ENCODE peak calls at places on chromosomes 3 and 15, in eight cellular contexts. K is LHCN-M2, S is NCI-H510A, R is neuronal stem cell, Z is AML-193, B is NCI-H460, M is SW 1271, X is skeletal muscle cell. J is an unnamed sample.

GRCh38 chr3:57929988-57930387 is 78.2 kb upstream of the FLNB start:
- DNase-seq in Z (no peak), M (no peak), B (no peak), X (no peak), S (no peak), R (no peak), K (no peak), J (no peak)

GRCh38 chr15:85607842-85608241 is 186.9 kb downstream of the KLHL25 start:
- DNase-seq in B (peak), X (no peak), Z (no peak), S (no peak), R (no peak), K (peak), M (peak), J (peak)

GRCh38 chr3:37456270-37456708 is 281.9 kb upstream of the LRRFIP2 start:
- DNase-seq in Z (no peak), X (no peak), B (peak), K (peak), M (no peak), S (no peak), R (no peak), J (no peak)

GRCh38 chr3:142285057-142285666 is 59.8 kb upstream of the GK5 start:
- DNase-seq in X (no peak), S (no peak), R (no peak), M (no peak), K (no peak), B (no peak), Z (no peak), J (no peak)

GRCh38 chr3:148532326-148532725 is 165.4 kb upstream of the AGTR1 start:
- DNase-seq in Z (no peak), X (no peak), S (no peak), K (peak), R (no peak), M (no peak), B (no peak), J (no peak)

GRCh38 chr3:127760361-127760760 is 62.0 kb downstream of the MGLL start:
- DNase-seq in X (no peak), M (no peak), R (no peak), Z (no peak), B (no peak), S (no peak), K (no peak), J (no peak)

GRCh38 chr3:120111898-120112297 is 17.7 kb upstream of the GSK3B start:
- DNase-seq in R (no peak), Z (no peak), S (no peak), B (no peak), K (no peak), X (no peak), M (no peak), J (no peak)

GRCh38 chr3:15050405-15051092 is 14.6 kb downstream of the MRPS25 start:
- DNase-seq in B (no peak), S (no peak), R (no peak), Z (no peak), X (no peak), M (no peak), K (no peak), J (no peak)

GRCh38 chr3:13546667-13547171 is 2.2 kb upstream of the FBLN2 start:
- DNase-seq in Z (no peak), B (no peak), M (peak), K (no peak), R (no peak), S (no peak), X (no peak), J (no peak)

GRCh38 chr3:170100937-170101336 is 63.1 kb downstream of the GPR160 start:
- DNase-seq in R (no peak), B (no peak), S (no peak), K (no peak), X (no peak), M (no peak), Z (no peak), J (no peak)

GRCh38 chr3:43273429-43273828 is 12.9 kb upstream of the SNRK start:
- DNase-seq in M (no peak), X (no peak), Z (no peak), S (no peak), R (no peak), B (no peak), K (peak), J (no peak)

GRCh38 chr3:118782755-118783202 is 251.9 kb downstream of the IGSF11 start:
- DNase-seq in M (no peak), S (no peak), Z (no peak), K (peak), X (no peak), B (no peak), R (no peak), J (no peak)

GRCh38 chr3:113677745-113678144 is 18.7 kb downstream of the USF3 start:
- DNase-seq in R (no peak), B (no peak), M (no peak), Z (no peak), K (no peak), S (no peak), X (no peak), J (no peak)

GRCh38 chr3:135229018-135229495 is 434.0 kb downstream of the EPHB1 start:
- DNase-seq in Z (no peak), B (no peak), R (no peak), M (no peak), S (peak), K (no peak), X (no peak), J (no peak)

GRCh38 chr3:130258532-130258952 is 86.9 kb upstream of the COL6A5 start:
- DNase-seq in S (no peak), X (peak), Z (no peak), M (no peak), R (no peak), B (no peak), K (peak), J (no peak)

GRCh38 chr15:79617071-79617470 is 184.9 kb downstream of the MINAR1 start:
- DNase-seq in K (no peak), M (no peak), S (no peak), R (no peak), Z (no peak), B (no peak), X (no peak), J (no peak)

GRCh38 chr3:71050133-71050520 is 533.4 kb downstream of the FOXP1 start:
- DNase-seq in S (no peak), R (no peak), X (no peak), K (no peak), B (no peak), M (no peak), Z (no peak), J (no peak)

GRCh38 chr3:157581331-157581730 is 78.1 kb upstream of the VEPH1 start:
- DNase-seq in S (no peak), K (no peak), Z (no peak), X (no peak), M (no peak), B (no peak), R (no peak), J (no peak)

GRCh38 chr15:27776501-27776900 is 322.6 kb downstream of the OCA2 start:
- DNase-seq in X (no peak), S (no peak), R (no peak), M (no peak), B (no peak), K (no peak), Z (no peak), J (no peak)

GRCh38 chr3:167396075-167396474 is 16.0 kb upstream of the ZBBX start:
- DNase-seq in X (no peak), K (no peak), S (no peak), R (no peak), Z (no peak), M (no peak), B (no peak), J (no peak)

GRCh38 chr3:52245322-52246263 is at the start of gene PPM1M:
- DNase-seq in S (no peak), M (no peak), Z (peak), K (peak), R (peak), X (no peak), B (no peak), J (no peak)

GRCh38 chr15:66566963-66567531 is 1.2 kb upstream of the LCTL start:
- DNase-seq in X (no peak), K (peak), R (peak), Z (peak), S (peak), M (peak), B (peak), J (peak)

GRCh38 chr3:78726545-78726944 is 1041.3 kb downstream of the ROBO1 start:
- DNase-seq in X (no peak), S (no peak), R (no peak), M (no peak), Z (no peak), B (no peak), K (no peak), J (no peak)

GRCh38 chr3:100289339-100289738 is 28.5 kb downstream of the TBC1D23 start:
- DNase-seq in X (no peak), S (no peak), K (no peak), R (no peak), M (no peak), Z (peak), B (no peak), J (no peak)

GRCh38 chr15:44537728-44538240 is 837 bp downstream of the EIF3J start:
- DNase-seq in K (no peak), R (no peak), S (no peak), M (peak), Z (no peak), X (no peak), B (no peak), J (no peak)

GRCh38 chr3:182920515-182921084 is 59.7 kb downstream of the DCUN1D1 start:
- DNase-seq in K (peak), M (no peak), S (no peak), R (no peak), X (no peak), B (no peak), Z (no peak), J (no peak)

GRCh38 chr3:190618349-190619030 is 104.6 kb downstream of the IL1RAP start:
- DNase-seq in M (no peak), S (no peak), Z (peak), X (no peak), K (no peak), R (no peak), B (no peak), J (no peak)

GRCh38 chr3:177306252-177306651 is 109.0 kb upstream of the TBL1XR1 start:
- DNase-seq in M (no peak), K (peak), S (no peak), R (no peak), X (peak), B (no peak), Z (no peak), J (no peak)

GRCh38 chr3:60064210-60065178 is 1014.7 kb upstream of the CFAP20DC start:
- DNase-seq in S (no peak), R (no peak), M (no peak), Z (no peak), X (peak), B (no peak), K (peak), J (no peak)

GRCh38 chr3:54862526-54862925 is 65.3 kb downstream of the LRTM1 start:
- DNase-seq in S (no peak), M (no peak), X (no peak), B (no peak), Z (no peak), R (no peak), K (peak), J (no peak)

GRCh38 chr3:138696661-138697370 is 88.2 kb downstream of the FAIM start:
- DNase-seq in X (no peak), M (no peak), Z (no peak), K (no peak), S (no peak), B (no peak), R (no peak), J (no peak)

J was measured in Panc1.